ENCODE peak calls at places on chromosomes 2 and 18, in ten cellular contexts. P, O, E, F, U, N, W, V, Q and Z are unnamed samples.

GRCh38 chr2:188976545-188977268 is 2.5 kb downstream of the COL3A1 start:
- DNase-seq in P (no peak), O (no peak), E (no peak), F (no peak), U (no peak), N (no peak), W (no peak), V (no peak), Q (no peak), Z (no peak)

GRCh38 chr2:6828299-6828584 is 37.5 kb downstream of the CMPK2 start:
- DNase-seq in P (peak; percentile 20), O (no peak), E (no peak), F (no peak), U (peak; percentile 19), N (no peak), W (no peak), V (peak; percentile 75), Q (no peak), Z (no peak)

GRCh38 chr2:239818086-239818485 is 207.1 kb downstream of the NDUFA10 start:
- DNase-seq in P (no peak), O (no peak), E (no peak), F (no peak), U (no peak), N (no peak), W (peak; percentile 32), V (no peak), Q (no peak), Z (no peak)

GRCh38 chr18:59085797-59086196 is 53.9 kb upstream of the SEC11C start:
- DNase-seq in P (no peak), O (no peak), E (no peak), F (no peak), U (no peak), N (no peak), W (no peak), V (no peak), Q (no peak), Z (no peak)

GRCh38 chr2:27844821-27845255 is 45.3 kb downstream of the RBKS start:
- DNase-seq in P (no peak), O (no peak), E (no peak), F (no peak), U (no peak), N (no peak), W (no peak), V (no peak), Q (no peak), Z (no peak)

GRCh38 chr2:11292464-11293255 is 51.8 kb downstream of the ROCK2 start:
- DNase-seq in P (no peak), O (no peak), E (no peak), F (no peak), U (no peak), N (no peak), W (no peak), V (no peak), Q (no peak), Z (no peak)

GRCh38 chr2:240615830-240616547 is 9.3 kb upstream of the GPR35 start:
- DNase-seq in P (no peak), O (no peak), E (no peak), F (no peak), U (no peak), N (no peak), W (no peak), V (no peak), Q (no peak), Z (no peak)

GRCh38 chr2:238790126-238790820 is 57.6 kb upstream of the TWIST2 start:
- DNase-seq in P (no peak), O (no peak), E (no peak), F (no peak), U (no peak), N (no peak), W (no peak), V (peak; percentile 7), Q (peak; percentile 21), Z (no peak)

GRCh38 chr2:235300368-235301201 is 193.3 kb upstream of the AGAP1 start:
- DNase-seq in P (peak; percentile 75), O (no peak), E (no peak), F (no peak), U (no peak), N (peak; percentile 38), W (no peak), V (no peak), Q (no peak), Z (no peak)

GRCh38 chr2:238032755-238033337 is 28.0 kb upstream of the SCLY start:
- DNase-seq in P (no peak), O (peak; percentile 22), E (no peak), F (no peak), U (no peak), N (no peak), W (no peak), V (no peak), Q (no peak), Z (no peak)

GRCh38 chr18:45792551-45793294 is 32.8 kb upstream of the SIGLEC15 start:
- DNase-seq in P (no peak), O (no peak), E (no peak), F (no peak), U (no peak), N (no peak), W (no peak), V (no peak), Q (no peak), Z (no peak)

GRCh38 chr2:78979380-78980238 is 45.9 kb upstream of the REG3G start:
- DNase-seq in P (peak; percentile 20), O (no peak), E (no peak), F (peak; percentile 19), U (no peak), N (no peak), W (no peak), V (peak; percentile 56), Q (peak; percentile 89), Z (no peak)

GRCh38 chr2:12754643-12755042 is 37.9 kb downstream of the TRIB2 start:
- DNase-seq in P (no peak), O (no peak), E (no peak), F (no peak), U (no peak), N (no peak), W (no peak), V (no peak), Q (peak; percentile 31), Z (no peak)

GRCh38 chr18:31685097-31686082 is 1.0 kb upstream of the B4GALT6 start:
- DNase-seq in P (peak; percentile 91), O (peak; percentile 66), E (peak; percentile 28), F (peak; percentile 43), U (no peak), N (peak; percentile 76), W (no peak), V (peak; percentile 46), Q (peak; percentile 86), Z (peak; percentile 43)

GRCh38 chr2:22787745-22788144 is 597.2 kb upstream of the KLHL29 start:
- DNase-seq in P (no peak), O (no peak), E (no peak), F (no peak), U (no peak), N (no peak), W (no peak), V (no peak), Q (no peak), Z (no peak)

GRCh38 chr2:240932001-240932723 is 26.0 kb downstream of the CROCC2 start:
- DNase-seq in P (no peak), O (no peak), E (no peak), F (no peak), U (no peak), N (no peak), W (peak; percentile 47), V (no peak), Q (no peak), Z (no peak)

GRCh38 chr2:143246815-143247744 is 117.9 kb downstream of the ARHGAP15 start:
- DNase-seq in P (no peak), O (no peak), E (no peak), F (no peak), U (no peak), N (no peak), W (no peak), V (no peak), Q (no peak), Z (no peak)

GRCh38 chr2:169362346-169363026 is at the start of gene LRP2:
- DNase-seq in P (no peak), O (peak; percentile 28), E (peak; percentile 8), F (peak; percentile 51), U (no peak), N (no peak), W (no peak), V (no peak), Q (peak; percentile 55), Z (peak; percentile 1)

GRCh38 chr2:207681431-207681830 is 30.0 kb upstream of the CCNYL1 start:
- DNase-seq in P (no peak), O (no peak), E (no peak), F (no peak), U (no peak), N (no peak), W (no peak), V (no peak), Q (peak; percentile 15), Z (no peak)

GRCh38 chr2:123051136-123051535 is 974.0 kb upstream of the CNTNAP5 start:
- DNase-seq in P (no peak), O (no peak), E (no peak), F (no peak), U (no peak), N (no peak), W (no peak), V (no peak), Q (no peak), Z (no peak)

GRCh38 chr2:73436019-73436418 is 50.4 kb downstream of the ALMS1 start:
- DNase-seq in P (no peak), O (no peak), E (no peak), F (no peak), U (no peak), N (no peak), W (no peak), V (no peak), Q (no peak), Z (no peak)

GRCh38 chr2:161312996-161313395 is 4.8 kb downstream of the PSMD14 start:
- DNase-seq in P (no peak), O (no peak), E (no peak), F (no peak), U (no peak), N (no peak), W (no peak), V (no peak), Q (no peak), Z (no peak)

GRCh38 chr2:29106980-29107388 is 8.2 kb upstream of the CLIP4 start:
- DNase-seq in P (peak; percentile 48), O (no peak), E (no peak), F (no peak), U (no peak), N (peak; percentile 47), W (no peak), V (no peak), Q (no peak), Z (no peak)

GRCh38 chr2:127590386-127591190 is 55.1 kb downstream of the MYO7B start:
- DNase-seq in P (no peak), O (no peak), E (no peak), F (no peak), U (no peak), N (no peak), W (no peak), V (no peak), Q (no peak), Z (no peak)

GRCh38 chr2:219219781-219220532 is 1.2 kb upstream of the ABCB6 start:
- DNase-seq in P (no peak), O (no peak), E (no peak), F (no peak), U (no peak), N (no peak), W (no peak), V (no peak), Q (no peak), Z (no peak)

GRCh38 chr2:70795164-70795995 is 4.9 kb upstream of the FIGLA start:
- DNase-seq in P (no peak), O (no peak), E (no peak), F (no peak), U (no peak), N (no peak), W (no peak), V (no peak), Q (no peak), Z (no peak)

GRCh38 chr2:237590272-237591020 is at the start of gene RAB17:
- DNase-seq in P (peak; percentile 45), O (no peak), E (no peak), F (peak; percentile 63), U (no peak), N (peak; percentile 39), W (no peak), V (no peak), Q (no peak), Z (no peak)

GRCh38 chr2:234852941-234853340 is 98.9 kb upstream of the SH3BP4 start:
- DNase-seq in P (no peak), O (no peak), E (no peak), F (no peak), U (no peak), N (no peak), W (no peak), V (no peak), Q (no peak), Z (no peak)